ENCODE peak calls at places on chromosomes 13 and 19, in five cellular contexts. G, V, Y, N and S are unnamed samples.
A peak's percentile ranks its signal among the peaks of the same experiment; 100 is the strongest.

GRCh38 chr13:75468098-75468497 is 13.9 kb downstream of the TBC1D4 start:
- DNase-seq in V (no peak), Y (no peak), N (no peak), G (no peak), S (no peak)

GRCh38 chr19:57314146-57314545 is 6.1 kb upstream of the ZNF543 start:
- DNase-seq in V (no peak), G (no peak), N (no peak), Y (no peak), S (no peak)

GRCh38 chr13:30037766-30038165 is 187.3 kb upstream of the UBL3 start:
- DNase-seq in G (no peak), N (no peak), V (no peak), Y (no peak), S (no peak)

GRCh38 chr19:54570316-54570715 is 3.3 kb upstream of the LILRA2 start:
- DNase-seq in Y (no peak), G (no peak), V (no peak), N (no peak), S (no peak)

GRCh38 chr13:33032037-33032625 is 15.9 kb downstream of the KL start:
- DNase-seq in V (no peak), G (no peak), N (no peak), Y (no peak), S (no peak)

GRCh38 chr19:55070755-55071502 is 4.7 kb upstream of the EPS8L1 start:
- DNase-seq in V (no peak), G (no peak), N (no peak), Y (no peak), S (no peak)

GRCh38 chr13:79079351-79079839 is 326.7 kb downstream of the RBM26 start:
- DNase-seq in N (no peak), G (no peak), Y (no peak), V (no peak), S (no peak)

GRCh38 chr19:17579523-17580244 is 24.2 kb downstream of the COLGALT1 start:
- DNase-seq in N (no peak), Y (no peak), V (peak; percentile 86), G (peak; percentile 92), S (peak; percentile 89)

GRCh38 chr19:31351212-31352193 is 2.3 kb upstream of the TSHZ3 start:
- DNase-seq in G (peak; percentile 74), Y (no peak), N (no peak), V (no peak), S (no peak)

GRCh38 chr19:18587561-18587960 is 1.0 kb upstream of the REX1BD start:
- DNase-seq in N (no peak), Y (peak; percentile 43), V (no peak), G (no peak), S (no peak)

GRCh38 chr19:18587962-18588610 is 512 bp upstream of the REX1BD start:
- DNase-seq in N (no peak), Y (peak; percentile 53), V (no peak), G (no peak), S (no peak)

GRCh38 chr19:18590273-18591272 is 2.0 kb downstream of the REX1BD start:
- DNase-seq in G (peak; percentile 89), V (peak; percentile 70), Y (peak; percentile 76), N (no peak), S (peak; percentile 82)

GRCh38 chr19:18588611-18589379 is at the start of gene REX1BD:
- DNase-seq in V (peak; percentile 88), G (peak; percentile 89), N (peak; percentile 54), Y (peak; percentile 78), S (peak; percentile 77)

GRCh38 chr19:18589380-18590272 is 1.0 kb downstream of the REX1BD start:
- DNase-seq in Y (peak; percentile 65), N (no peak), V (peak; percentile 60), G (peak; percentile 85), S (peak; percentile 68)
- TF ChIP-seq FOXM1 in Y (peak; percentile 31), N (no peak), V (no peak), G (no peak), S (no peak)

DNA sequence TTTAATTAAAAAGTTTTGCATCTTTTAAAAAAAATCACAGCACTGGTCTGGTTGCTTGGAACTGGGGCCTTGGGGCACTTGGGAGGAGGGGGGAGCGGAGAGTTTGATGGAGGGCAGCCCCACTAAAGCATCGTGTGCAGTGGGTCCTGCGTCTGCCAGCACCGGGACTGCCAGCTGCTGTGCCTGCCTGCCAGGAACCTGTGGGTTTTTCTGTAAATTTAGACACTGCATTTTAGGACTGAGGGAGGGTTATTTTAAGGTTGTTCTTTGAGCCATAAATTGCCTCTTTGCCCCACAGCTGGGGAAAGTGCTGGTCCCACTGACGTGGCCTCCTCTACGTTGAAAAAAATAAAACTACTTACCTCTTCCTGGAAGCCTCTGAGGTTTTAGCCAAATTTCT is 2.9 kb downstream of the KLF2 start:
- DNase-seq in V (no peak), N (no peak), Y (no peak), G (no peak), S (no peak)
- TF ChIP-seq FOXM1 in V (no peak), N (no peak), Y (no peak), G (no peak), S (no peak)

DNA sequence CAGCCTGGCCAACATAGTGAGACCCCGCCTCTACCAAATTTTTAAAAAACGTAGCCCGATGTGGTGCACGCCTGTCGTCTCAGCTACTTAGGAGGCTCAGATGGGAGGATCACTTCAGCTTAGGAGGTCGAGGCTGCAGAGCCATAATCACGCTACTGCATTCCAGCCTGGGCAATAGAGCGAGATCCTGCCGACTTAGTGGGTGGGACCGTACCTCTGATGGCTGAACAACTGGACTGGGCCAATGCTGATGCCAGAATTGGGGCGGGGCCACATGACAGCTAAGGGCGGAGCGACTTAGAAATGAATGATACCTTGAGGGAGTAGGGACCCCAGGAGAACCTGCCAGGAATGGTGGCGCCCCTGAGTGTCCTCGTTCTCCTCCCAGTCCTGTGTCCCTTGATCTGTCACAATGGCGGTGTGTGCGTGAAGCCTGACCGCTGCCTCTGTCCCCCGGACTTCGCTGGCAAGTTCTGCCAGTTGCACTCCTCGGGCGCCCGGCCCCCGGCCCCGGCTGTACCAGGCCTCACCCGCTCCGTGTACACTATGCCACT is 3.6 kb downstream of the LTBP4 start:
- DNase-seq in N (no peak), V (peak; percentile 41), Y (no peak), G (no peak), S (no peak)
- TF ChIP-seq FOXM1 in N (no peak), V (no peak), Y (no peak), G (no peak), S (no peak)

GRCh38 chr19:2365201-2365970 is 5.3 kb downstream of the TMPRSS9 start:
- DNase-seq in N (no peak), Y (no peak), G (no peak), V (no peak), S (no peak)
- TF ChIP-seq FOXM1 in N (no peak), Y (no peak), G (no peak), V (no peak), S (no peak)